ENCODE peak calls at places on chromosomes 16 and 17, in four cellular contexts. H, R, X and V are unnamed samples.

GRCh38 chr17:12027658-12028057 is 7.0 kb downstream of the MAP2K4 start:
- DNase-seq in H (no peak), X (no peak), R (no peak), V (no peak)

GRCh38 chr16:50986453-50986852 is 164.6 kb downstream of the SALL1 start:
- DNase-seq in H (no peak), X (no peak), R (no peak), V (no peak)

GRCh38 chr17:22304667-22305303 is 612.5 kb downstream of the KCNJ18 start:
- DNase-seq in X (no peak), R (no peak), H (no peak), V (no peak)

GRCh38 chr16:58464916-58465731 is 34.8 kb upstream of the NDRG4 start:
- DNase-seq in R (no peak), H (no peak), X (no peak), V (no peak)

GRCh38 chr16:85187002-85187401 is 74.7 kb upstream of the CIBAR2 start:
- DNase-seq in R (peak), X (no peak), H (peak), V (peak)

GRCh38 chr17:73250851-73251640 is 10.6 kb downstream of the CPSF4L start:
- DNase-seq in X (no peak), H (no peak), R (no peak), V (no peak)

GRCh38 chr17:50634123-50634914 is at the start of gene ABCC3:
- DNase-seq in R (peak), H (no peak), X (peak), V (peak)

GRCh38 chr17:20234266-20234665 is 225.1 kb downstream of the SPECC1 start:
- DNase-seq in R (no peak), H (no peak), X (no peak), V (no peak)

GRCh38 chr16:57577691-57578224 is 35.3 kb downstream of the ADGRG5 start:
- DNase-seq in H (no peak), R (no peak), X (no peak), V (no peak)

GRCh38 chr17:12067425-12067824 is 46.7 kb downstream of the MAP2K4 start:
- DNase-seq in R (no peak), H (no peak), X (no peak), V (no peak)

GRCh38 chr16:83315271-83315670 is 492.5 kb upstream of the HSBP1 start:
- DNase-seq in H (no peak), R (peak), X (no peak), V (no peak)

GRCh38 chr16:81405702-81406113 is 38.9 kb upstream of the CMIP start:
- DNase-seq in X (no peak), H (no peak), R (peak), V (peak)

GRCh38 chr17:65809366-65809765 is 247.9 kb upstream of the AXIN2 start:
- DNase-seq in X (no peak), R (no peak), H (no peak), V (no peak)

GRCh38 chr17:37770631-37771518 is 26.0 kb upstream of the HNF1B start:
- DNase-seq in R (peak), H (no peak), X (peak), V (no peak)